ENCODE peak calls at places on chromosomes 16 and 17, in five cellular contexts. F is Peyer's patch, L is stomach, R is tibial nerve, C is cardiac fibroblast. I is an unnamed sample.

GRCh38 chr17:77696151-77696719 is 262.3 kb upstream of the TNRC6C start:
- DNase-seq in F (no peak), L (no peak), R (no peak), C (no peak), I (no peak)

GRCh38 chr16:78742501-78743283 is 643.2 kb downstream of the WWOX start:
- DNase-seq in F (no peak), L (peak), R (peak), C (no peak), I (no peak)

GRCh38 chr16:58733248-58733670 is 857 bp downstream of the GOT2 start:
- DNase-seq in F (no peak), L (no peak), R (no peak), C (peak), I (peak)

GRCh38 chr16:71645450-71645849 is 19.5 kb downstream of the MARVELD3 start:
- DNase-seq in F (no peak), L (no peak), R (no peak), C (peak), I (peak)

GRCh38 chr16:30139895-30140481 is 17.0 kb upstream of the MAPK3 start:
- DNase-seq in F (no peak), L (no peak), R (no peak), C (no peak), I (no peak)

GRCh38 chr17:353213-353837 is 718 bp upstream of the RPH3AL start:
- DNase-seq in F (no peak), L (no peak), R (no peak), C (no peak), I (no peak)

GRCh38 chr17:50111687-50112655 is 16.8 kb downstream of the PDK2 start:
- DNase-seq in F (peak), L (peak), R (no peak), C (no peak), I (no peak)

GRCh38 chr17:76688165-76688622 is 22.6 kb downstream of the MXRA7 start:
- DNase-seq in F (no peak), L (no peak), R (no peak), C (no peak), I (peak)

GRCh38 chr16:83272201-83272600 is 535.6 kb upstream of the HSBP1 start:
- DNase-seq in F (no peak), L (no peak), R (no peak), C (peak), I (no peak)

GRCh38 chr17:49548051-49548505 is 27.6 kb upstream of the NXPH3 start:
- DNase-seq in F (peak), L (no peak), R (no peak), C (no peak), I (no peak)

DNA sequence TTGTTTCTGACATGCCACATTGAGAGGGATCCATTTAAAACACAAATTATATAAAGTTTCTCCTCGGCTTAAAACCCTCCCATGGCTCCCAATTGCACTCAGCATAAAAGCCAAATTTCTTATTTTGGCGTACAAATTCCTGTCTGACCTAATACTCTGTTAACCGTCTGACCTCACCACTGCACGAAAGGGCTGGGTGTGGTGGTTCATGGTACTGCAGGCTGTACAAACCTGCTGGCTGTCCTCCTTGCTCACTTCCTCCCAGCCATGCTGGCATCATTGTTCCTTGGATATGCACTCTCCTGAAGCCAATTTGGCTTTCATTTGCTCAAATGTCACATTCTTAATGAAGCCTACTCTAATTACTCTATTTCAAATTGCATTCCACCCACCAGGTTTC is 301.6 kb upstream of the C16orf82 start:
- DNase-seq in F (no peak), L (no peak), R (no peak), C (no peak), I (no peak)
- TF ChIP-seq CTCF in F (no peak), L (peak), R (no peak), C (peak), I (no peak)

GRCh38 chr17:15882058-15882720 is 62.7 kb upstream of the ADORA2B start:
- DNase-seq in F (no peak), L (no peak), R (no peak), C (no peak), I (no peak)
- TF ChIP-seq CTCF in F (no peak), L (no peak), R (no peak), C (peak), I (no peak)

DNA sequence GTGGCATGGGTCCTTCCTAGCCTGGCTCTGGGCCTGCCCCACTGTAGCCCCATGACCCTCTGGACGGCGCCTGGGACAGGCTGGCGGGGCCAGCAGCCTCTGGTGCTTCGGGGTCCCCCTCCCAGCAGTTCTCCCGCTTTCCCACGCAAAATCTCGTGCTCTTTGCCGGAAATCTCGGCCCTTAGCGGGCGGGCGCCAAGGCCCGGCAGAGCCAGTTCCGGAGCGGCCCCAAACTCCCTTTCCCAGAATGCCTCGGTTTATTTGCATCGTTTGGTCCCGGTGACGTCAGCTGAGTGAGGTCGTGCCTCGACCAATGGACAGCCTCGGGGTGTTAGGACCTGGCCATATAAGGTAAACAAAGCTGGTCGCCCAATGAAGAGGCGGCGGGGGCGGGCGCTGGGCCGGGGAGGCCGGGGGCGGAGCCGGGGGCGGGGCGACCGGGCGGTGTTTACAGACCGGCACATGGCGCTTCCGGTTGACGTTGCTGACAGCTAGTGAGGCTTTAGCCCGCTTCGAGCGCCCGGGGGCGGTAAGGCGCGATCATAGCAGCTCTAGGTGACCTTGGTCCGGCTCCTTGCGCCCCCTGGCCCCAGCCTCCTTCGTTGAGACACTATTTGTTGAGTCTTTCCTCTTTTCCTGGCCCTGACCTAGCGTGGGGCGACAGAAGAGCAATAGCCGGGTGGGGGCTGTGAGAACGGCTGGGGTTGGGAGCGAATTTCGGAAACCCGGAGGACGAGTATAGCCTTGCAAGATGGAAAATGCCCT is 1.5 kb upstream of the UBALD1 start:
- DNase-seq in F (peak), L (peak), R (peak), C (peak), I (peak)
- TF ChIP-seq CTCF in F (peak), L (peak), R (peak), C (peak), I (peak)

DNA sequence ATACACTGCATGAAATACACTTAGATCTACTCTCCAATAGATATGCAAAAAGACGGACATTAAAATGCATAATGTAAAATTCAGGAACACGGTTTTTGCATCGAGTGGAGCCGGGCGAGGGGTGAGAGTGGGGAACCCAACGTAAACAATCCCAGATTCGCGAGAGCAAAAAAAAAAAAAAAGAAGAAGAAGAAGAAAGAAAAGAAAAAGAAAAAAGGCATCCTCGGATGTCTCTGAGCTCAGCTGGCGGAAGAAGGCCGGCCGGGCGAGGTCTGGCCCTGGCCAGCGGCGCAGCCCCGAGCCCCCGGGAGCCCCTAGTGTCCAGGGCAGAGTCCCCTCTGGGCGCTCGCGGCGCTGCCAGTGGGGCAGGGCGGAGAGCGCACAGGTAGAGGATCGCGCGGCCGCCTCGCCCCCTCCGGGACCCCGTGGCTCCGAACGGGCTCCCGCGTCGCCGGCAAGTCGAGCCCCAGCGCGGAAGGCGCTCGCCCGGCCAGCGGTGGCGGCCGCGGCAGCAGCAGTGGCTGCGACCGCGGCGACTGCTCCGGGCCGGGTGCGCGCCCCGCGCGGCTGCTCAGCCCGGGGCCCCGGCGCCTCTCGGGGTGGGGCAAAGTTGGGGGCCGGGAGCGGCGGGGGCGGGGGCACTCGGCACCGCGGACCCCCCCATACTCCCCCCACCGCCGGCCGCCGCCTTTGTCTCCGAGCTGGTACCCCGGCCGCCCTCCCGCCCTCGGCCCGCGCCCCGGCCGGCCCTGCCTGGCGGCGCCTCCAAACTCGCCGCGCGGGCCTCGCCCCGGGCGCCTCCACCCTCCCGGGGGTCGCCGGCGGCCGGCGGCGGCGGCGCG is 9.7 kb upstream of the ZFHX3 start:
- DNase-seq in F (peak), L (no peak), R (no peak), C (peak), I (no peak)
- TF ChIP-seq CTCF in F (no peak), L (no peak), R (no peak), C (no peak), I (peak)

GRCh38 chr17:31295489-31295871 is 1.6 kb downstream of the OMG start:
- DNase-seq in F (no peak), L (no peak), R (no peak), C (no peak), I (no peak)
- TF ChIP-seq CTCF in F (no peak), L (no peak), R (no peak), C (no peak), I (no peak)

GRCh38 chr17:8324132-8324531 is 14.1 kb downstream of the ARHGEF15 start:
- DNase-seq in F (no peak), L (no peak), R (no peak), C (no peak), I (no peak)
- TF ChIP-seq CTCF in F (no peak), L (no peak), R (no peak), C (no peak), I (no peak)

GRCh38 chr16:53549970-53550406 is 47.0 kb upstream of the AKTIP start:
- DNase-seq in F (no peak), L (peak), R (no peak), C (peak), I (peak)

GRCh38 chr16:53542283-53542682 is 39.3 kb upstream of the AKTIP start:
- DNase-seq in F (no peak), L (no peak), R (no peak), C (no peak), I (no peak)

GRCh38 chr16:53541326-53541725 is 38.3 kb upstream of the AKTIP start:
- DNase-seq in F (no peak), L (no peak), R (no peak), C (peak), I (no peak)

GRCh38 chr16:53545433-53545832 is 42.4 kb upstream of the AKTIP start:
- DNase-seq in F (no peak), L (no peak), R (no peak), C (no peak), I (no peak)

DNA sequence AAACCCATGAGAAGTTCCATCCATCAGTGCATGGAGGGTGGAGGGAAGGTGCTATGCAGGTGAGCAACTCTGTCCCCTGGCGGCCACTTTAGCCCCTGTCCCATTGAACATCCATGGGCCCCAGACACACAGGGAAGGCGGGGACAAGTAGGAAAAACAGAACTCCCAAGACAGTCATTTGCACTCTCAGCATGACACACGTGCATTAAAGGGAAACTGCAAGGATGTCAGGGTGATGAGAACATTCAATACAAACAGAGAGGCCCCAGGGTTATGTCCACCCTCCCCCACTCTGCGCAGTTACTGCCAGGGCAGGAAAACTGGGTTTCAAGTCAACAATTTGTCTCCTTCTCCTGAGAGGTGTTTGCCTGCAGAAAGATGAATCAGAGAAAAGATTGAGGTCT is 44.0 kb upstream of the AKTIP start:
- DNase-seq in F (no peak), L (no peak), R (no peak), C (peak), I (no peak)
- TF ChIP-seq CTCF in F (no peak), L (peak), R (no peak), C (peak), I (no peak)